ENCODE peak calls at places on chromosomes 16 and 17, in seven cellular contexts. One of them, this sample, is unnamed.

GRCh38 chr17:81387235-81388060 is 7.8 kb upstream of the BAHCC1 start:
- DNase-seq in H1: no peak
- DNase-seq in neuronal stem cell: no peak
- DNase-seq in trophoblast cell: peak
- DNase-seq in mesendoderm: peak
- DNase-seq in H9: no peak
- DNase-seq in IMR-90: peak
- DNase-seq in this sample: peak

GRCh38 chr17:49576121-49576905 is 642 bp downstream of the NXPH3 start:
- DNase-seq in mesendoderm: peak
- DNase-seq in H1: no peak
- DNase-seq in H9: peak
- DNase-seq in trophoblast cell: peak
- DNase-seq in IMR-90: peak
- DNase-seq in neuronal stem cell: peak
- DNase-seq in this sample: peak

GRCh38 chr16:70161350-70161749 is 12.2 kb upstream of the CLEC18C start:
- DNase-seq in H1: no peak
- DNase-seq in mesendoderm: no peak
- DNase-seq in IMR-90: no peak
- DNase-seq in trophoblast cell: no peak
- DNase-seq in H9: no peak
- DNase-seq in neuronal stem cell: no peak
- DNase-seq in this sample: no peak

GRCh38 chr16:1645914-1646525 is 32.1 kb upstream of the JPT2 start:
- DNase-seq in trophoblast cell: peak
- DNase-seq in H9: no peak
- DNase-seq in neuronal stem cell: no peak
- DNase-seq in mesendoderm: peak
- DNase-seq in IMR-90: peak
- DNase-seq in H1: no peak
- DNase-seq in this sample: peak

GRCh38 chr17:60601443-60602384 is 1.7 kb downstream of the PPM1D start:
- DNase-seq in trophoblast cell: peak
- DNase-seq in H1: no peak
- DNase-seq in mesendoderm: peak
- DNase-seq in H9: peak
- DNase-seq in neuronal stem cell: peak
- DNase-seq in IMR-90: peak
- DNase-seq in this sample: peak

GRCh38 chr16:4687416-4687815 is 5.9 kb upstream of the NUDT16L1 start:
- DNase-seq in neuronal stem cell: no peak
- DNase-seq in trophoblast cell: no peak
- DNase-seq in mesendoderm: no peak
- DNase-seq in H1: no peak
- DNase-seq in H9: no peak
- DNase-seq in IMR-90: no peak
- DNase-seq in this sample: no peak

GRCh38 chr17:35804658-35805192 is 4.6 kb upstream of the TAF15 start:
- DNase-seq in IMR-90: peak
- DNase-seq in neuronal stem cell: peak
- DNase-seq in H1: peak
- DNase-seq in mesendoderm: peak
- DNase-seq in trophoblast cell: peak
- DNase-seq in H9: peak
- DNase-seq in this sample: peak

GRCh38 chr17:66275651-66276050 is 26.8 kb upstream of the PRKCA start:
- DNase-seq in mesendoderm: no peak
- DNase-seq in trophoblast cell: peak
- DNase-seq in H1: no peak
- DNase-seq in neuronal stem cell: no peak
- DNase-seq in IMR-90: peak
- DNase-seq in H9: no peak
- DNase-seq in this sample: peak

GRCh38 chr16:84844049-84844350 is 24.2 kb downstream of the CRISPLD2 start:
- DNase-seq in neuronal stem cell: no peak
- DNase-seq in H1: no peak
- DNase-seq in mesendoderm: no peak
- DNase-seq in IMR-90: no peak
- DNase-seq in trophoblast cell: no peak
- DNase-seq in H9: no peak
- DNase-seq in this sample: no peak

GRCh38 chr17:57245786-57246185 is 10.5 kb upstream of the MSI2 start:
- DNase-seq in H9: no peak
- DNase-seq in mesendoderm: no peak
- DNase-seq in H1: no peak
- DNase-seq in neuronal stem cell: no peak
- DNase-seq in IMR-90: no peak
- DNase-seq in trophoblast cell: no peak
- DNase-seq in this sample: no peak

GRCh38 chr17:74646231-74646630 is 22.7 kb upstream of the CD300E start:
- DNase-seq in trophoblast cell: peak
- DNase-seq in IMR-90: no peak
- DNase-seq in H9: no peak
- DNase-seq in mesendoderm: peak
- DNase-seq in neuronal stem cell: no peak
- DNase-seq in H1: no peak
- DNase-seq in this sample: no peak

GRCh38 chr16:51621610-51622009 is 470.5 kb upstream of the SALL1 start:
- DNase-seq in mesendoderm: peak
- DNase-seq in H9: no peak
- DNase-seq in trophoblast cell: no peak
- DNase-seq in neuronal stem cell: no peak
- DNase-seq in IMR-90: no peak
- DNase-seq in H1: no peak
- DNase-seq in this sample: peak

GRCh38 chr17:31061678-31062077 is 33.1 kb upstream of the NF1 start:
- DNase-seq in IMR-90: no peak
- DNase-seq in mesendoderm: peak
- DNase-seq in H1: no peak
- DNase-seq in H9: peak
- DNase-seq in neuronal stem cell: no peak
- DNase-seq in trophoblast cell: no peak
- DNase-seq in this sample: no peak

GRCh38 chr17:33099252-33099651 is 107.6 kb downstream of the SPACA3 start:
- DNase-seq in trophoblast cell: peak
- DNase-seq in H1: no peak
- DNase-seq in mesendoderm: no peak
- DNase-seq in neuronal stem cell: no peak
- DNase-seq in H9: no peak
- DNase-seq in IMR-90: no peak
- DNase-seq in this sample: no peak

GRCh38 chr16:89256651-89257254 is 39.2 kb downstream of the ZNF778 start:
- DNase-seq in mesendoderm: peak
- DNase-seq in H1: no peak
- DNase-seq in trophoblast cell: peak
- DNase-seq in neuronal stem cell: no peak
- DNase-seq in IMR-90: peak
- DNase-seq in H9: peak
- DNase-seq in this sample: peak

GRCh38 chr17:41026668-41027471 is at the start of gene KRTAP1-5:
- DNase-seq in trophoblast cell: peak
- DNase-seq in neuronal stem cell: no peak
- DNase-seq in IMR-90: peak
- DNase-seq in mesendoderm: no peak
- DNase-seq in H9: no peak
- DNase-seq in H1: no peak
- DNase-seq in this sample: peak

GRCh38 chr16:80176114-80176513 is 364.7 kb upstream of the DYNLRB2 start:
- DNase-seq in IMR-90: no peak
- DNase-seq in H1: no peak
- DNase-seq in neuronal stem cell: no peak
- DNase-seq in trophoblast cell: no peak
- DNase-seq in H9: no peak
- DNase-seq in mesendoderm: no peak
- DNase-seq in this sample: no peak

GRCh38 chr17:79338589-79338988 is 264.0 kb downstream of the ENGASE start:
- DNase-seq in trophoblast cell: no peak
- DNase-seq in H9: no peak
- DNase-seq in mesendoderm: peak
- DNase-seq in IMR-90: peak
- DNase-seq in neuronal stem cell: no peak
- DNase-seq in H1: no peak
- DNase-seq in this sample: no peak

GRCh38 chr17:12987120-12987519 is 30.7 kb downstream of the ELAC2 start:
- DNase-seq in neuronal stem cell: no peak
- DNase-seq in IMR-90: no peak
- DNase-seq in trophoblast cell: no peak
- DNase-seq in H1: no peak
- DNase-seq in H9: peak
- DNase-seq in mesendoderm: peak
- DNase-seq in this sample: no peak

GRCh38 chr16:66714062-66714461 is 17.5 kb upstream of the CMTM4 start:
- DNase-seq in trophoblast cell: peak
- DNase-seq in H1: no peak
- DNase-seq in H9: no peak
- DNase-seq in neuronal stem cell: no peak
- DNase-seq in IMR-90: no peak
- DNase-seq in mesendoderm: no peak
- DNase-seq in this sample: no peak

GRCh38 chr16:66711581-66711980 is 15.0 kb upstream of the CMTM4 start:
- DNase-seq in IMR-90: no peak
- DNase-seq in H9: no peak
- DNase-seq in H1: no peak
- DNase-seq in neuronal stem cell: no peak
- DNase-seq in trophoblast cell: no peak
- DNase-seq in mesendoderm: no peak
- DNase-seq in this sample: no peak

GRCh38 chr16:66714659-66715307 is 18.2 kb upstream of the CMTM4 start:
- DNase-seq in mesendoderm: no peak
- DNase-seq in IMR-90: no peak
- DNase-seq in neuronal stem cell: no peak
- DNase-seq in H9: no peak
- DNase-seq in H1: no peak
- DNase-seq in trophoblast cell: peak
- DNase-seq in this sample: no peak

GRCh38 chr16:66713076-66713475 is 16.5 kb upstream of the CMTM4 start:
- DNase-seq in H9: no peak
- DNase-seq in IMR-90: no peak
- DNase-seq in neuronal stem cell: no peak
- DNase-seq in trophoblast cell: no peak
- DNase-seq in mesendoderm: no peak
- DNase-seq in H1: no peak
- DNase-seq in this sample: no peak

GRCh38 chr16:66712512-66712911 is 16.0 kb upstream of the CMTM4 start:
- DNase-seq in mesendoderm: no peak
- DNase-seq in neuronal stem cell: no peak
- DNase-seq in IMR-90: no peak
- DNase-seq in trophoblast cell: no peak
- DNase-seq in H9: no peak
- DNase-seq in H1: no peak
- DNase-seq in this sample: no peak
- H3K18ac ChIP-seq in mesendoderm: no peak
- H3K18ac ChIP-seq in neuronal stem cell: no peak
- H3K18ac ChIP-seq in IMR-90: no peak
- H3K18ac ChIP-seq in trophoblast cell: no peak
- H3K18ac ChIP-seq in H9: no peak
- H3K18ac ChIP-seq in H1: no peak
- H3K18ac ChIP-seq in this sample: no peak

GRCh38 chr16:53985865-53986264 is 281.9 kb downstream of the FTO start:
- DNase-seq in H9: no peak
- DNase-seq in neuronal stem cell: no peak
- DNase-seq in mesendoderm: no peak
- DNase-seq in trophoblast cell: peak
- DNase-seq in IMR-90: no peak
- DNase-seq in H1: no peak
- DNase-seq in this sample: no peak
- H3K18ac ChIP-seq in H9: no peak
- H3K18ac ChIP-seq in neuronal stem cell: no peak
- H3K18ac ChIP-seq in mesendoderm: no peak
- H3K18ac ChIP-seq in trophoblast cell: no peak
- H3K18ac ChIP-seq in IMR-90: no peak
- H3K18ac ChIP-seq in H1: no peak
- H3K18ac ChIP-seq in this sample: no peak

GRCh38 chr16:56357765-56358322 is 67.5 kb downstream of the AMFR start:
- DNase-seq in IMR-90: no peak
- DNase-seq in neuronal stem cell: no peak
- DNase-seq in mesendoderm: peak
- DNase-seq in trophoblast cell: no peak
- DNase-seq in H1: no peak
- DNase-seq in H9: peak
- DNase-seq in this sample: no peak
- H3K18ac ChIP-seq in IMR-90: peak
- H3K18ac ChIP-seq in neuronal stem cell: peak
- H3K18ac ChIP-seq in mesendoderm: peak
- H3K18ac ChIP-seq in trophoblast cell: no peak
- H3K18ac ChIP-seq in H1: peak
- H3K18ac ChIP-seq in H9: no peak
- H3K18ac ChIP-seq in this sample: peak

GRCh38 chr16:24988137-24988535 is 27.0 kb downstream of the ARHGAP17 start:
- DNase-seq in mesendoderm: no peak
- DNase-seq in H1: no peak
- DNase-seq in IMR-90: peak
- DNase-seq in neuronal stem cell: no peak
- DNase-seq in H9: no peak
- DNase-seq in trophoblast cell: peak
- DNase-seq in this sample: peak
- H3K18ac ChIP-seq in mesendoderm: no peak
- H3K18ac ChIP-seq in H1: no peak
- H3K18ac ChIP-seq in IMR-90: peak
- H3K18ac ChIP-seq in neuronal stem cell: no peak
- H3K18ac ChIP-seq in H9: no peak
- H3K18ac ChIP-seq in trophoblast cell: no peak
- H3K18ac ChIP-seq in this sample: no peak

GRCh38 chr16:30946671-30947532 is 2.0 kb upstream of the ORAI3 start:
- DNase-seq in mesendoderm: no peak
- DNase-seq in neuronal stem cell: no peak
- DNase-seq in trophoblast cell: no peak
- DNase-seq in IMR-90: no peak
- DNase-seq in H9: peak
- DNase-seq in H1: no peak
- DNase-seq in this sample: no peak
- H3K18ac ChIP-seq in mesendoderm: no peak
- H3K18ac ChIP-seq in neuronal stem cell: peak
- H3K18ac ChIP-seq in trophoblast cell: no peak
- H3K18ac ChIP-seq in IMR-90: no peak
- H3K18ac ChIP-seq in H9: no peak
- H3K18ac ChIP-seq in H1: peak
- H3K18ac ChIP-seq in this sample: no peak

This sample was measured in mesenchymal stem cell.